ENCODE peak calls at places on chromosomes 16 and 17, in four cellular contexts. Y, Z, W and U are unnamed samples.

GRCh38 chr17:17028059-17028877 is 14.0 kb upstream of the MPRIP start:
- DNase-seq in Y (no peak), Z (no peak), W (peak), U (no peak)

GRCh38 chr17:5237541-5238016 is 2.9 kb upstream of the SCIMP start:
- DNase-seq in Y (peak), Z (peak), W (peak), U (peak)

GRCh38 chr17:79631640-79632431 is 21.0 kb upstream of the RBFOX3 start:
- DNase-seq in Y (no peak), Z (no peak), W (no peak), U (no peak)

GRCh38 chr17:64358261-64358788 is 32.3 kb downstream of the PECAM1 start:
- DNase-seq in Y (no peak), Z (no peak), W (no peak), U (no peak)

GRCh38 chr17:36534117-36534880 is at the start of gene MYO19:
- DNase-seq in Y (peak), Z (peak), W (peak), U (peak)

GRCh38 chr17:42577140-42577531 is 393 bp downstream of the PSMC3IP start:
- DNase-seq in Y (no peak), Z (no peak), W (no peak), U (no peak)

GRCh38 chr17:62109378-62109902 is 44.4 kb upstream of the MED13 start:
- DNase-seq in Y (peak), Z (peak), W (peak), U (peak)

GRCh38 chr17:55307879-55308278 is 43.1 kb downstream of the HLF start:
- DNase-seq in Y (no peak), Z (no peak), W (no peak), U (no peak)

GRCh38 chr16:50401355-50401754 is 32.6 kb upstream of the BRD7 start:
- DNase-seq in Y (no peak), Z (no peak), W (no peak), U (no peak)

GRCh38 chr17:50170662-50171370 is 5.0 kb downstream of the SGCA start:
- DNase-seq in Y (peak), Z (no peak), W (no peak), U (no peak)

GRCh38 chr17:82786427-82786826 is 34.6 kb downstream of the TBCD start:
- DNase-seq in Y (no peak), Z (no peak), W (no peak), U (no peak)

GRCh38 chr16:268141-269053 is 7.3 kb downstream of the RGS11 start:
- DNase-seq in Y (no peak), Z (no peak), W (no peak), U (no peak)

GRCh38 chr17:9266031-9266680 is 244.8 kb downstream of the NTN1 start:
- DNase-seq in Y (no peak), Z (no peak), W (no peak), U (no peak)

GRCh38 chr16:69796285-69797118 is 34.4 kb downstream of the WWP2 start:
- DNase-seq in Y (no peak), Z (peak), W (peak), U (peak)

GRCh38 chr16:72664122-72664479 is 383.8 kb downstream of the ZFHX3 start:
- DNase-seq in Y (no peak), Z (no peak), W (no peak), U (no peak)

GRCh38 chr16:24568392-24568791 is 29.0 kb downstream of the RBBP6 start:
- DNase-seq in Y (no peak), Z (no peak), W (no peak), U (no peak)

GRCh38 chr16:23836404-23837291 is 865 bp downstream of the PRKCB start:
- DNase-seq in Y (no peak), Z (peak), W (peak), U (peak)

GRCh38 chr17:43822566-43823190 is 10.3 kb downstream of the MPP3 start:
- DNase-seq in Y (no peak), Z (no peak), W (no peak), U (no peak)

GRCh38 chr16:11049396-11050059 is 105.2 kb downstream of the CLEC16A start:
- DNase-seq in Y (no peak), Z (no peak), W (no peak), U (no peak)

GRCh38 chr17:68182016-68182315 is 65.9 kb upstream of the AMZ2 start:
- DNase-seq in Y (no peak), Z (no peak), W (no peak), U (no peak)

GRCh38 chr16:23155445-23156049 is 6.3 kb upstream of the USP31 start:
- DNase-seq in Y (no peak), Z (peak), W (no peak), U (no peak)

GRCh38 chr16:55539049-55539448 is 27.4 kb upstream of the CAPNS2 start:
- DNase-seq in Y (no peak), Z (peak), W (no peak), U (no peak)

GRCh38 chr17:68456529-68457167 is 648 bp downstream of the WIPI1 start:
- DNase-seq in Y (no peak), Z (peak), W (no peak), U (no peak)

GRCh38 chr16:77344306-77344705 is 90.5 kb downstream of the ADAMTS18 start:
- DNase-seq in Y (no peak), Z (no peak), W (no peak), U (no peak)

GRCh38 chr17:78316115-78316866 is 43.6 kb downstream of the SOCS3 start:
- DNase-seq in Y (no peak), Z (no peak), W (no peak), U (no peak)

GRCh38 chr17:16880843-16881230 is 91.1 kb downstream of the TNFRSF13B start:
- DNase-seq in Y (no peak), Z (no peak), W (no peak), U (no peak)

GRCh38 chr16:49639739-49640388 is 216.0 kb downstream of the ZNF423 start:
- DNase-seq in Y (no peak), Z (no peak), W (no peak), U (no peak)

GRCh38 chr17:29038511-29039300 is 4.2 kb upstream of the PIPOX start:
- DNase-seq in Y (no peak), Z (no peak), W (no peak), U (no peak)

GRCh38 chr16:2897110-2897509 is 14.1 kb downstream of the FLYWCH2 start:
- DNase-seq in Y (no peak), Z (no peak), W (peak), U (no peak)

GRCh38 chr16:54175169-54175551 is 111.4 kb downstream of the IRX3 start:
- DNase-seq in Y (no peak), Z (no peak), W (no peak), U (no peak)

GRCh38 chr16:3369073-3369472 is 13.4 kb downstream of the OR2C1 start:
- DNase-seq in Y (no peak), Z (no peak), W (no peak), U (no peak)

GRCh38 chr16:24717411-24717810 is 12.0 kb upstream of the TNRC6A start:
- DNase-seq in Y (no peak), Z (no peak), W (no peak), U (no peak)

GRCh38 chr17:20992987-20993862 is 49.6 kb downstream of the USP22 start:
- DNase-seq in Y (peak), Z (peak), W (peak), U (peak)

GRCh38 chr17:68420065-68420847 is 37.0 kb downstream of the WIPI1 start:
- DNase-seq in Y (no peak), Z (no peak), W (no peak), U (no peak)

GRCh38 chr16:28910046-28911031 is 14.7 kb downstream of the RABEP2 start:
- DNase-seq in Y (no peak), Z (no peak), W (no peak), U (no peak)
- TF ChIP-seq SPI1 in Y (no peak), Z (no peak), W (no peak), U (no peak)

GRCh38 chr17:77098884-77099545 is 41.8 kb upstream of the SEC14L1 start:
- DNase-seq in Y (no peak), Z (peak), W (no peak), U (no peak)
- TF ChIP-seq POLR2AphosphoS5 in Y (no peak), Z (no peak), W (no peak), U (no peak)

DNA sequence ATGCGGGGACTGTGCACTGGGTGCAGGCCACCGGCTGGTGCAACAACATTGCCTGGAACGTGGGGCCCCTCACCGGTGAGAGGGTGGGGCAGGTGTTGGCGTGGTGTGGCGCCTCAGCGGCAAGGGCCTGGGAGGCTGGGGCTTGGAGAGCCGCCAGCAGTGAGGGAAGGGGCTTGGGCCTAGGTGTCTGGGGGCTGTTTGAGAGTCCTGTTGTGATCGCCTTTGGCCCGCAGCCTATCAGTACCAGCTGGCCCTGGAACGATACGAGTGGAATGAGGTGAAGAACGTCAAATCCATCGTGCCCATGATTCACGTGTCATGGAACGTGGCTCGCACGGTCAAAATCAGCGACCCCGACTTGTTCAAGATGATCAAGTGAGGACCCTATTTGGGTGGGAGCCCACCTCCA is 2.6 kb upstream of the TMEM88 start:
- DNase-seq in Y (no peak), Z (no peak), W (no peak), U (no peak)
- TF ChIP-seq SPI1 in Y (no peak), Z (no peak), W (no peak), U (no peak)

DNA sequence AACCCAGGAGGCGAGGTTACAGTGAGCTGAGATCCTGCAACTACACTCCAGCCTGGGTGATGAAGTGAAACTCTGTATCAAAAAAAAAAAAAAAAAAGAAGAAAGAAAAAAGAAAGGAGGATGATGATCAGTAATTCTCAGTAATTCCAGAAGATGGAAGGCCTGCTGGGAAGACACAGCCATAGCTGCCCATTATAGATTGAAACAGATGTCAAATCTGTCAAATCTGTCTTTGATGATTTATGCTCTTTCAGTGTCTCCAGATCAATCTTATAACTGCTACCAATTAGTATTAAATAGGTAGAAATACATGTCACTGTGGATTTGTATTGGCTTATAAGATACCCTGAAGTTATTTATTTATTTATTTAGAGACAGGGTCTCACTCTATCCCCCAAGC is 42.9 kb upstream of the CPPED1 start:
- DNase-seq in Y (no peak), Z (no peak), W (no peak), U (no peak)
- TF ChIP-seq POLR2AphosphoS5 in Y (no peak), Z (no peak), W (no peak), U (no peak)

GRCh38 chr16:84228321-84228838 is 11.4 kb downstream of the KCNG4 start:
- DNase-seq in Y (no peak), Z (no peak), W (peak), U (no peak)
- TF ChIP-seq SPI1 in Y (no peak), Z (no peak), W (peak), U (no peak)

DNA sequence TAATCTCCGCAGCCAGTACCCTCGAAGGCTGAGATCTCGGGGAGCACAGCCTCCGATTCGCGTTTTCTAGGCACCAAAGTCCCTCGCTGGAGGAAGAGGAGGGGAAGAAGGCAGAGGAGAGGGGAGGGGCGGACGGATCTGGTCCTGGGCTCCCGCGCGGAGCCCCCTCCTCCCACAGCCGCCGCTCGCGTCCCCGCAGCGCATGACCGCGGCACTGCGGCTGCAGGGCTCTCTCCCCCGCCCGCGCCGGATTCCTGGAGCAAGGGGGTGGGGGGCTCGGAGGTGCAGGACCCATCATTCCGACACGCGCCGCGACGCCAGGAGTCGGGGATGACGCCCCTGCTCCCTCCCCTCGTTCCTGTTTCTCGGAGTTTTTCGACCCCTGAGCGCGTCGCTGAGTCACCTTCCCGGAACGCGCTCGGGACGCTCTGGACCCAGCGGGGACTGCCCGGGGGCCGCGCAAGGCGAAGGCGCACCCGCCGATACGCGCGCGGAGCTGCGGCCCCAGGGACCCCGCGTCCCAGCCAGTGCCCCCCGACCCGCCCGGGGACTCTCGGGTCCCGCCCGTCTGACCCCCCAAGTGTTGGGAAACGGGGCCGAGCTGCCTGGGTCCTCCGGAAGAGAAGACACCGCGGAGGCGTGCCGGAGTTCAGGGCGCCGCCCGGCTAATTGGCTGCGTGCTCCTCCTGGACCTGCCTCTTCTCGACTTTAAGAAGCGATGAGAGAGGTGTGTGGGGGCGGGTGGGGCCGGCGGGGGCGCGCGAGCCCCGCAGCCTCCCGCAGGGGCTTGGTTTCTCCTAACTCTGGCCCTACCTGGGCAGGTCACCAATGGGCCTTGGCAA is 1.4 kb upstream of the SPHK1 start:
- DNase-seq in Y (no peak), Z (peak), W (peak), U (peak)
- TF ChIP-seq POLR2AphosphoS5 in Y (no peak), Z (no peak), W (no peak), U (no peak)

GRCh38 chr17:19533718-19534561 is at the start of gene SLC47A1:
- DNase-seq in Y (no peak), Z (no peak), W (no peak), U (peak)

GRCh38 chr17:19531780-19532501 is 1.7 kb upstream of the SLC47A1 start:
- DNase-seq in Y (no peak), Z (no peak), W (no peak), U (no peak)

GRCh38 chr17:19537116-19537515 is 3.5 kb downstream of the SLC47A1 start:
- DNase-seq in Y (no peak), Z (no peak), W (no peak), U (no peak)

GRCh38 chr17:19533036-19533717 is 477 bp upstream of the SLC47A1 start:
- DNase-seq in Y (no peak), Z (no peak), W (no peak), U (no peak)

GRCh38 chr17:19534562-19535149 is 1.0 kb downstream of the SLC47A1 start:
- DNase-seq in Y (no peak), Z (no peak), W (no peak), U (no peak)
- TF ChIP-seq SPI1 in Y (no peak), Z (no peak), W (no peak), U (no peak)

GRCh38 chr16:85141491-85142128 is 29.3 kb upstream of the CIBAR2 start:
- DNase-seq in Y (no peak), Z (no peak), W (peak), U (no peak)
- TF ChIP-seq POLR2AphosphoS5 in Y (no peak), Z (no peak), W (no peak), U (no peak)

DNA sequence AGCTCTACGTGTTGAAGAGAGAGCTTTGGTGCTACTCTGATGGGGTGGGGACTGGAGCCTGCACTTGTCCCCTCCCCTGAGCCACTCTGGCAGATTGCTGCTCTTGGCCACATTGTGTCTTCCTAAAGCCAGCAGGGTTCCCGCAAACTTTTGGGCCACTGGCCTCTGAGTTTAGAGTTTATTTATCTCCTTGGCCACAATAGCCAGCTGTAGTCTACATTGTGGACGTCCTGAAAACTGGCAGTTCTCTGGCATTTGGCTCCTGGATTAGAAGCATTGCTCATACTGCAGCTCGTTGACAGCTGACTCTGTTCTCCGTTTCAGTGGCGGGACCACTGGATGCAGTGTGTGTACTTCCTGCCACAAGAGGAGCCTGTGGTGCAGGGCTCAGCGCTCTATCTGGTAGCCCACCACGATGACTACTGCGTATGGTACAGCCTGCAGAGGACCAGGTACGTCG is 34.6 kb downstream of the PRMT7 start:
- DNase-seq in Y (no peak), Z (no peak), W (no peak), U (no peak)
- TF ChIP-seq SPI1 in Y (no peak), Z (no peak), W (no peak), U (no peak)

GRCh38 chr16:86459266-86459665 is 51.1 kb upstream of the FOXF1 start:
- DNase-seq in Y (no peak), Z (no peak), W (no peak), U (no peak)

GRCh38 chr16:86458457-86458777 is 51.9 kb upstream of the FOXF1 start:
- DNase-seq in Y (no peak), Z (no peak), W (no peak), U (no peak)

GRCh38 chr16:86455116-86455515 is 55.2 kb upstream of the FOXF1 start:
- DNase-seq in Y (no peak), Z (no peak), W (no peak), U (no peak)

GRCh38 chr16:86455609-86456008 is 54.7 kb upstream of the FOXF1 start:
- DNase-seq in Y (no peak), Z (no peak), W (no peak), U (no peak)

DNA sequence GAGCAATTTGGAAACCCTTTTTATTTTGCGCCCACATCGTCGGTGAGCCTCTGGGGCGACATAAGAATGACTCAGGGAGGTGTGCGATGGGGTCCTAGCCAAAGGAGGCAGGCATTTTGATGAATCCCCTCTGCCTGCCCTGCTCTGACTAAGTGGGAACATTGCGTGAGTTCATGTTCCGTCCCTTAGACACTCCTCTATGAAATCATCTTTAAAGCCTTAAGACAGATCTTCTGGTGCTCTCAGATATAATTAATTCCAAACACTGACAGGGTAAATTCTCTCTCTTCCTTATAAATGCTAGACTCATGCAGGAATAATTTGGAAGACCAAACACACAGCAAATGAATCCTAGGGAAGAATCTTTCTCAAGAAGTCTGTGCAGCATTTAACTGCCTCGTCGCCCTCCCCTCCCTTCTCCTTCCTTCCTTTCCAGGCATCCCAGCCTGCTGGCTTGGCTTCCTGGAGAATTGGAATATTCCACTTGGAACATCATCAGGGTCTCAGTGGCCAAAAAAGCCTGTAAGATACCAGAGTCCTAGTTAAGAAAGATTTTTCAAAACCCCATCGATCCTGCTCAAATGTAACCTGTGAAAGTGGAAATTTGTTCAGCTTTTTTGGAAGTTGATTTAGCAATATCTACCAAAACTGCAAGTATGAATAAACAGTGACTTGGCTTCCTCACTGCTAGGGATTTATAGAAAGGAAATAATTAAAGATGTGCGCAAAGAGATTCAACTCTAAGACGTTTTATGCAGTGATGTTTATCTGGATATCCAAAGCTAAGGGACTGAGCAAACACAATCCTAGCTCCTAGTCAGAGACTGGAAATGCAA is 52.5 kb upstream of the FOXF1 start:
- DNase-seq in Y (no peak), Z (no peak), W (no peak), U (no peak)
- TF ChIP-seq POLR2AphosphoS5 in Y (no peak), Z (no peak), W (no peak), U (no peak)